ENCODE peak calls at places on chromosomes 1 and 21, in eight cellular contexts. D, T, P, N, Z, B, U and V are unnamed samples. For H3K4me1, the result is how much of the 10 kb centered on the place peaks cover.

GRCh38 chr21:26449161-26449560 is 123.9 kb downstream of the CYYR1 start:
- DNase-seq in P (no peak), T (no peak), U (peak), N (no peak), Z (no peak), D (peak), B (no peak), V (no peak)

GRCh38 chr1:40662864-40663263 is 2.6 kb downstream of the RIMS3 start:
- DNase-seq in Z (peak), P (no peak), U (peak), N (no peak), B (peak), D (peak), T (no peak), V (no peak)

GRCh38 chr1:57111210-57111609 is 145.4 kb upstream of the C8B start:
- DNase-seq in T (no peak), U (no peak), P (no peak), B (no peak), Z (no peak), D (no peak), N (no peak), V (no peak)

GRCh38 chr1:93667642-93668041 is 14.0 kb downstream of the BCAR3 start:
- DNase-seq in U (no peak), Z (no peak), P (no peak), D (no peak), T (no peak), B (no peak), N (no peak), V (no peak)

GRCh38 chr1:154420172-154420571 is 15.0 kb downstream of the IL6R start:
- DNase-seq in P (peak), T (no peak), Z (peak), B (peak), N (peak), U (peak), D (peak), V (no peak)

GRCh38 chr1:172657586-172657985 is 1.3 kb upstream of the FASLG start:
- DNase-seq in T (no peak), P (no peak), B (no peak), D (no peak), Z (no peak), U (no peak), N (no peak), V (no peak)

GRCh38 chr1:16145988-16146887 is 9.6 kb downstream of the EPHA2 start:
- DNase-seq in N (peak), T (peak), P (peak), U (peak), B (peak), Z (peak), D (peak), V (no peak)

GRCh38 chr1:68347415-68347814 is 102.3 kb downstream of the RPE65 start:
- DNase-seq in Z (no peak), B (peak), U (no peak), P (no peak), N (no peak), T (no peak), D (no peak), V (no peak)

GRCh38 chr1:174367892-174368291 is 79.9 kb upstream of the GPR52 start:
- DNase-seq in T (no peak), D (no peak), N (no peak), P (no peak), U (no peak), Z (peak), B (no peak), V (no peak)

GRCh38 chr1:224189561-224189960 is 6.5 kb downstream of the DEGS1 start:
- DNase-seq in Z (no peak), N (no peak), T (no peak), P (no peak), B (no peak), D (no peak), U (no peak), V (no peak)

GRCh38 chr1:21324368-21325137 is 34.3 kb upstream of the ECE1 start:
- DNase-seq in T (no peak), B (peak), P (peak), D (peak), N (peak), Z (peak), U (peak), V (no peak)

GRCh38 chr21:42651515-42652401 is 1.7 kb upstream of the PDE9A start:
- DNase-seq in D (no peak), Z (peak), T (no peak), U (no peak), N (no peak), P (peak), B (no peak), V (no peak)

GRCh38 chr1:9319789-9320519 is 27.3 kb downstream of the SPSB1 start:
- DNase-seq in Z (peak), D (no peak), B (no peak), U (no peak), N (no peak), T (no peak), P (no peak), V (no peak)

GRCh38 chr1:153991151-153991472 is 550 bp downstream of the RPS27 start:
- DNase-seq in T (no peak), B (no peak), Z (no peak), D (no peak), U (no peak), N (no peak), P (no peak), V (no peak)

GRCh38 chr1:78340006-78340405 is 150.8 kb upstream of the PTGFR start:
- DNase-seq in P (no peak), Z (no peak), U (peak), T (no peak), B (peak), D (peak), N (no peak), V (no peak)

GRCh38 chr1:151512326-151512725 is 1.1 kb downstream of the CGN start:
- DNase-seq in Z (no peak), U (no peak), D (no peak), P (peak), B (no peak), T (no peak), N (no peak), V (no peak)

GRCh38 chr1:26853156-26853555 is 9.8 kb upstream of the SFN start:
- DNase-seq in T (no peak), N (peak), Z (peak), D (peak), B (peak), P (peak), U (peak), V (no peak)

GRCh38 chr1:213060836-213061235 is 9.8 kb downstream of the RPS6KC1 start:
- DNase-seq in B (no peak), P (no peak), U (no peak), D (no peak), T (no peak), Z (no peak), N (no peak), V (no peak)

GRCh38 chr1:31548518-31548898 is 27.8 kb upstream of the TINAGL1 start:
- DNase-seq in U (no peak), B (no peak), Z (no peak), T (no peak), N (no peak), P (no peak), D (peak), V (no peak)

GRCh38 chr1:237041795-237042466 is at the start of gene RYR2:
- DNase-seq in T (peak), N (peak), Z (peak), U (no peak), B (no peak), D (no peak), P (no peak), V (no peak)

GRCh38 chr1:212458817-212459216 is 26.1 kb downstream of the NENF start:
- DNase-seq in N (no peak), P (no peak), U (no peak), Z (peak), D (no peak), T (no peak), B (no peak), V (no peak)

GRCh38 chr1:32972814-32973428 is 8.3 kb upstream of the RNF19B start:
- DNase-seq in T (no peak), Z (peak), N (no peak), P (peak), B (peak), D (peak), U (peak), V (no peak)

GRCh38 chr1:6108937-6109636 is 63.4 kb downstream of the KCNAB2 start:
- DNase-seq in T (peak), D (peak), B (peak), U (no peak), N (peak), Z (peak), P (no peak), V (no peak)

GRCh38 chr1:113129529-113130185 is 56.7 kb downstream of the LRIG2 start:
- DNase-seq in Z (no peak), U (no peak), D (no peak), T (no peak), P (no peak), N (no peak), B (no peak), V (no peak)

GRCh38 chr21:41966341-41966833 is 12.6 kb upstream of the C2CD2 start:
- DNase-seq in U (peak), T (no peak), B (peak), N (peak), Z (no peak), D (peak), P (peak), V (no peak)

GRCh38 chr1:6870086-6870485 is 84.8 kb downstream of the CAMTA1 start:
- DNase-seq in B (no peak), N (no peak), Z (no peak), D (no peak), U (peak), P (no peak), T (no peak), V (no peak)

GRCh38 chr21:42315296-42315891 is at the start of gene TFF3:
- DNase-seq in P (peak), T (no peak), Z (no peak), D (no peak), N (peak), B (no peak), U (no peak), V (no peak)

GRCh38 chr1:25090707-25091422 is 141.4 kb downstream of the SYF2 start:
- DNase-seq in B (no peak), T (no peak), D (no peak), U (no peak), P (no peak), Z (no peak), N (no peak), V (no peak)
- H3K4me3 ChIP-seq in B (no peak), T (no peak), D (no peak), U (no peak), P (no peak), Z (no peak), N (no peak), V (no peak)

DNA sequence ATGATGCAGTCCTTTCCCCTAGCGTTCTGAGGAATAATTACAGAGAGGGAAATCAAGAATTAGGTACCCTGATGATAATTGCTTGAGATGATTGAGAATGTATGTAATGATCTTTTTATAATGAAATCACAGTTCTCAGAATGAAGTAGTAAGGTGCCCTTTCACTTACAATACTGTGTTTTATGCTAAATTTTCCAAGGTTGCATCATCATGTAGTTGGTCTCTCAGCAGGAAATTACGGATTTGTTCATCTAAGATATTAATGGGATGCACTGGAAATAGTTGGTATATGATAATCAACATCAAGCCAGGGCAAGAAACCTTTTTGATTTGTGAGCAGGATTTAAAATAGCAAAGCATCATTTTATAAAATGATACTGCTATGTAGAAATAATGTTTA is 34.1 kb downstream of the AGT start:
- DNase-seq in B (no peak), P (no peak), N (no peak), D (no peak), Z (no peak), U (no peak), T (no peak), V (no peak)
- H3K27ac ChIP-seq in B (no peak), P (no peak), N (no peak), D (no peak), Z (no peak), U (no peak), T (no peak), V (no peak)

DNA sequence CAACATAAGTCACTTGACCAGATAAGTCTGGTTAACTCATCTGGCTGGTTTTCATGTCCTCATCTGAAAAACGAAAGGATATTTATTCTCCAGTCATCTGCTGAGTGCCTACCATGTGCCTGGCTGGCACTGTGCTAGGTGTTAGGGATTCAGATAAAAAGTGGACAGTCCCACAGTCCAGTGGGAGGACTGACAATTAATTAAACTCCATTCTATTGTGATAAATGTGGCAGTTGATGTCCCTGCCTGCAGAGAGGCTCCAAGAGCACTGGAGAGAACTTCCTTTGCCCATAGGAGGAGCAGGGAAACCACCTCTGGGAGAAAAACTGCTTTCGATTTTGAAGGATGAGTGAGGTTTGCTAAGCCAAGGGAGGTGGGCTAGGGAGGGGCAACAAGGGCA is 5.4 kb downstream of the NUAK2 start:
- DNase-seq in P (no peak), N (no peak), T (no peak), B (peak), D (no peak), Z (no peak), U (no peak), V (no peak)
- H3K4me1 ChIP-seq in P (half or more), N (half or more), T (under half), B (under half), D (under half), Z (under half), U (under half), V (under half)

DNA sequence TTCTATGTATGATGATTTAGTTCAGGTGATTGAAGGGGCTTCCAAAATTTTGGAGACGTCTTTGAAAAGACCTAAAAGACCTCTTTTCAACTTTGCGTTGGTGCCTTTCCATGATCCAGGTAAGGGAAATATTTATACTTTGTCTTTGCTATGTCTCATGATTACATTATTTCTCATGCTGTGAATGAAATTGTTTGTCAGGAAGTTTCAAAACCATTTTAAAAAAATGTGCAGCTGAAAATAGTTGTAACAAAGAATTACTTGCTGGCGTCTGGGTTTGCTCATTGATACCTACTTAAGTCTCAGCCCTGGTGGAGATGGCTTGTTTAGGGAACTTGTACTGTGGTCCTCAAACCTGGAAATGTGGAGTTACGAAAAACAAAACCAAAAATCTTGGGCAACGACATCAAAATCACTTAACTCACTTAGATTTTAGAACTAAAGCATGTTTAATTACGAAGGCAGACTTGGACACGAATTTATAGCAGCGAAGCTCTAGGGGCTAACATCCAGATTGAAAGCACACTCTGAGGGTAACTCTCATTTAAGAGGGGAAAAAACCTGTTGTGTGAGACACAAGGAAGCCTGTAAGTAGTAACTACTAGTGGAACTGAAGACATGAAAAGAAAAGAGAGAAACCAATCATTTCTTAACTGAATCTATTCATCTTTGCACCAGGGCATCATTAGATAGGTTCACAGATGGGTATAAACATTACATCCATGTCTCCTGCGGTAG is 907 bp downstream of the HMCN1 start:
- DNase-seq in D (peak), P (no peak), B (no peak), T (no peak), N (no peak), U (peak), Z (no peak), V (no peak)
- H3K4me3 ChIP-seq in D (peak), P (no peak), B (no peak), T (peak), N (peak), U (no peak), Z (peak), V (peak)

DNA sequence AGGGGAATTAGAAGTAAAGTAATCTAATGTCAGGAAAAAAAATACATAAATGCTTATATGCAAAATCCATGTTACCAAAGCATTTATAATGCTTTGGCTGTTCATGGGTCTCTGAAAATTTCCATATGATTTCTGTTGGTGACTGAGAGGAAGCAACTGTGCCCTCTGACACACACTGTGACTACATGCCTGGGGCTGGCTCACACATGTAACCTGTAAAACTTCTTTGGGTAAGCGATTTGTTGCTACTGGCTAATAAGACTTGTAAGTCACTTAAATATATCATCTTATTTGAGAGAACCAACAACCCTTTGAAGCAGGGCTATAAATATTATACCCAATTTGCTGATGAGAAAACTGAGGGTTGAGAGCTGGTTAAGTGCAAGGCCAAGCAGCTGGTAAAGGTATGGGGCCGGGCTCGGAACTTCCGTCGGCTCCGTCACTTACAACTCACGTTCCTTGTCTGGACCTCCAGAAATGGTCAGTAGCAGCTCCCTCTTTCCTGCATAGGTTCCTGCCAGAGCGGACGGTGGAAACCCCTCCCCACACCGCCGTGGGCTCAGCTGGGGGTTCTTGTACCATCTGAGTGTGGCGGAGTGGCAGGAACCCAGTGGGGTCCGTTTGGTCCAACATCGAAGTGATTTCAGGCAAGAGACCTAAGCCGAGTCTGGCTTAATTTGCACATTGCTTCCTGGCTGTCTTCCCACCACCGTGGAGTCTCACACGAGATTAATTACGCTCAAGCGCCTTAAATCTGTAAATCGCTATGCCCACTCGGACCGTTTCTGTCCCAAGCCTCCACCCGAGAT is 714 bp downstream of the DFFA start:
- DNase-seq in B (peak), Z (no peak), D (peak), T (no peak), U (no peak), P (no peak), N (peak), V (no peak)
- H3K27ac ChIP-seq in B (peak), Z (no peak), D (peak), T (no peak), U (peak), P (peak), N (peak), V (no peak)